ENCODE peak calls at places on chromosome 5, in four cellular contexts. V is uterus, O is endothelial cell, L is AG09319. T is an unnamed sample.

GRCh38 chr5:179731791-179732411 is 721 bp upstream of the MAML1 start:
- DNase-seq in O (peak), L (peak), V (peak), T (no peak)

GRCh38 chr5:83474986-83475385 is 3.4 kb downstream of the VCAN start:
- DNase-seq in V (no peak), O (no peak), L (no peak), T (no peak)

GRCh38 chr5:35617435-35618296 is at the start of gene SPEF2:
- DNase-seq in O (peak), V (peak), L (peak), T (peak)

GRCh38 chr5:177005619-177006264 is 837 bp downstream of the UIMC1 start:
- DNase-seq in V (peak), O (peak), L (peak), T (no peak)

GRCh38 chr5:68432682-68433081 is 217.1 kb downstream of the PIK3R1 start:
- DNase-seq in V (no peak), L (no peak), O (no peak), T (no peak)

GRCh38 chr5:83871533-83872380 is 151.1 kb upstream of the HAPLN1 start:
- DNase-seq in L (no peak), O (no peak), V (no peak), T (no peak)

GRCh38 chr5:180975338-180975737 is 13.3 kb upstream of the BTNL3 start:
- DNase-seq in V (no peak), O (no peak), L (no peak), T (no peak)

GRCh38 chr5:158064331-158065123 is 205.6 kb upstream of the CLINT1 start:
- DNase-seq in L (no peak), V (no peak), O (no peak), T (no peak)

GRCh38 chr5:59491944-59492343 is 401.6 kb downstream of the PDE4D start:
- DNase-seq in V (no peak), L (no peak), O (no peak), T (no peak)

GRCh38 chr5:59500014-59500413 is 393.5 kb downstream of the PDE4D start:
- DNase-seq in V (no peak), L (no peak), O (no peak), T (no peak)

GRCh38 chr5:59496524-59497134 is 396.9 kb downstream of the PDE4D start:
- DNase-seq in L (no peak), O (peak), V (no peak), T (no peak)
- TF ChIP-seq CTCF in L (peak), O (peak), V (no peak), T (peak)

GRCh38 chr5:32193591-32193990 is 19.5 kb upstream of the GOLPH3 start:
- DNase-seq in L (no peak), V (peak), O (no peak), T (no peak)
- TF ChIP-seq CTCF in L (no peak), V (no peak), O (no peak), T (no peak)

DNA sequence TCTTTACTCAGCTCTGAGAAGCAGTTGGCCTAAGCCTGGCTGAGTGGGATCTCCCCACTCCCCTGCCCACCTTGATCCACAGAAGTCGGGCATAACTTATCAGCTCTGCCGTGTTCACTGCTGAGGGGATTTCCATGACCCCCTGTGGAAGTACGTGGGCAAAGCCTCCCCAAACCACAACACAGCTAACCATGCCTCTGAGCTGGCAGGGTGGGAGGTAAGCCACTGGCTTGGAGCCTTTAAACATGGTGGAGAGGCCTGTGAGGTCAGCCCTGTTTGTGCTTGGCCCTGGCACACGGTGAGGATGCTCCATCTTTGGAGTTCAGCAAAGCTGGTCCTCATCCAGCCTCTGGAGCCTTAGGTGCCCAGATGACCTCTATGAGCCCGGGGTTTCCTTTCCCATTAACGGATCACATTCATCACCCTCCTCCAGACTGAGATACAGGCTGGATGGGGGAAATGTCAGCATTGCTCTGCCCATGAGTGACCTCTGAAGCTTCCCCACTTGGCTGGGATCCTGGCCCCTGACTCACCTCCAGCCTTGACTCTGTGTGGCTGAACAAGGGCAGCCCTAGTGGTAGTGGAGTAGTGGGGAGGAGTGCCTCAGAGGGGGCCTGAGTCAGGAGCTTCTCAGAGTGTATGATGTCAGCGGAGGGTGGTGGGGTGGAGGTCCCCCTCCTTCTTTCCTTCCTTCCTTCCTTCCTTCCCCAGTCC is 6.2 kb downstream of the PDLIM4 start:
- DNase-seq in L (peak), O (no peak), V (peak), T (no peak)
- TF ChIP-seq CTCF in L (peak), O (no peak), V (no peak), T (no peak)

GRCh38 chr5:136446565-136446964 is 81.2 kb upstream of the TRPC7 start:
- DNase-seq in L (no peak), V (no peak), O (no peak), T (no peak)
- TF ChIP-seq CTCF in L (no peak), V (no peak), O (no peak), T (no peak)

DNA sequence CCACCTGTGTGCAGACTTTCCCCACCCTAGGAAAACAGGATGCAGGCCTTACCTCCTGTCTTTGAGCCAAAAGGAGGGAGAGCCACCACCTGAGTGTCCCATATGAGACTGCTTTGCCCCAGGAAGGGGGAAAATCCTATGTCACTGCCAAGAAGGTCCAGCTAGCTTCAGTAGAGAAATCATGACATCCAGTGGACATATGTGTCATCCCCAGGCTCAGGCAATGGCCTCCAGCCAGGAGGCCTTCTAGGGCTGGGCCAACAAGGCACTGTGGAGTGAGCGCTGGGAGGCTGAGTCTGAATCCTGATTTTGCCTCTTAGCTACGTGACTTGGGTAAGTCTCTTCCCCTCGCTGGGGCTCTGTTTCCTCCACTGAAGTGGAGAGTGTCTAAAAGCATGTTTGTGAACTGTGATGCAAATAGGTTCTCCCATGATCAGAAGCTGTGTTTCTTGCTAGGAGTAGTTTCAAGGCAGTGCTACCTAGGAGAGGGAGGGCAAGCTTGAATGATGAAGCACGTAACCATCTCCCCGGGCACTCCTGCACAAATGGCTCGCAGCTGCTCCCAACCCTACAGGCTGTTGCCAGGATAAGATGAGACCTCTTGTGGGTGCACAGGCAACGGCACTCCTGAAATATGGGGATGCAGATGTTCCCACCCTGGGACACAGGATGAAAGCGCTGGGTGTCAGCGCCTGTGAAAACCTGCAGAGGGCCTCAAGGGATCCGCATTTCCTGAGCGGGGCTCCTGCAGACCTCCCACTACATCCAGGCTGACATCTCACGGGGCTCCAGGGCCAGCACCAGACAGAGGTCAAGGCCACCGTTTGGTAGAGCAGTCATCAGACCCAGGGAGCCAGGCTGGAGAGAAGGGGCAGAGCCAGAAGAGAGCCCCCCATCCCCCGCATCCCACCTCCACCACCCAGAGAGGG is 60.5 kb downstream of the SMIM23 start:
- DNase-seq in V (no peak), L (no peak), O (no peak), T (no peak)
- TF ChIP-seq CTCF in V (no peak), L (peak), O (no peak), T (no peak)

DNA sequence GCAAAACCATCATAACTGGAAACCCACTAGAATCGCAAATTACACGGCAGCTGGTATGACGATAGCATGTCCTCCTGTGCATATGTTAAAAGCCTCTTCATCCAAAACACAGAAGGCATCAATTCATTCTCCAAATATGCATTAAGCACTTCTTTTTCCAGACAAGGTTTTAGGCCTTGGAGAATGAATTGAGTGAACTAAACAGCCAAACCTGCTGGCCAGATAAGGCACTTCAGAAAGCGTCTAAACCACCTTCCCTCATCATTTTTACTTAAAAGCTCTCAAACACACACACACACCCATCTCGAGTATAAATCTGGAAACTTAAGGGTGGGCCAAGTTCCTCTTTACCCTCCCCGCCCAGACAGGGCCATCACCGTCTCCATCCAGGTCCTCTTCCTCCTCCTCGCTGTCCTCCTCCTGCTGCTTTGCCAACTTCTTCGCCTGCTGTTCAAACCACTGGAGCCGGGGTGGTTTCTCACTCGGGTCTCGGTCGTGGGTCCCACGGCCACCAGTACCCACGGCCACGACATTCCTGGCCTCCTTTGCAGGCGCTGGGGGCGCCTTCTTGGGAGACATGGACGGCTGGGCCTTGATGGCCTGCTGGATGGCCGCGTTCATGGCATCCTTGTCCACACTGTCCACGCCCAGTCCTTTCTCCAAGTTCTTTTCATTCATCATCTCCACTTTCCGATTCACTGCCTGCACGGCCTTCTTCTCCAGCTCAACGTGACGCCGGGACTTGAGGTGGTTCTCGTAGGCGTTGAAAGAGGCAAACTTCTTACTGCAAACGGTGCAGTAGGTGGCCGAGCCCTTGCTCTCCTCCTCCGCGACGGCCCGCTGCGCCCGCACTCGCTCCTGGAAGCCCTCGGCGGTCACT is 696 bp downstream of the ZNF622 start:
- DNase-seq in L (no peak), V (no peak), O (no peak), T (no peak)
- TF ChIP-seq CTCF in L (no peak), V (no peak), O (no peak), T (no peak)

GRCh38 chr5:30117134-30117533 is 1076.4 kb upstream of the CDH6 start:
- DNase-seq in O (no peak), L (no peak), V (no peak), T (no peak)

GRCh38 chr5:30112842-30113241 is 1080.6 kb upstream of the CDH6 start:
- DNase-seq in O (no peak), L (no peak), V (no peak), T (no peak)

GRCh38 chr5:30113542-30113941 is 1079.9 kb upstream of the CDH6 start:
- DNase-seq in V (no peak), O (no peak), L (no peak), T (no peak)
- TF ChIP-seq CTCF in V (no peak), O (no peak), L (no peak), T (no peak)